ENCODE peak calls at places on chromosomes 16 and 17, in seven cellular contexts. Q, J, Y, W, B, I and O are unnamed samples.

GRCh38 chr16:80594756-80595155 is 54.0 kb downstream of the DYNLRB2 start:
- DNase-seq in Y (no peak), J (peak), B (no peak), W (no peak), Q (no peak), I (no peak), O (no peak)

GRCh38 chr16:69171325-69172095 is 15.5 kb upstream of the SNTB2 start:
- DNase-seq in Q (peak), Y (no peak), W (no peak), J (no peak), I (no peak), B (no peak), O (no peak)

GRCh38 chr17:58487589-58488427 is at the start of gene HSF5:
- DNase-seq in J (no peak), B (peak), Q (no peak), Y (peak), W (no peak), I (peak), O (peak)

GRCh38 chr17:57985675-57985974 is 2.4 kb downstream of the VEZF1 start:
- DNase-seq in B (no peak), Y (no peak), W (no peak), J (peak), I (no peak), Q (no peak), O (no peak)

GRCh38 chr17:823501-823902 is 41.3 kb downstream of the MRM3 start:
- DNase-seq in J (no peak), Y (no peak), Q (no peak), I (no peak), B (no peak), W (no peak), O (peak)

GRCh38 chr17:82887255-82888164 is 47.7 kb upstream of the ZNF750 start:
- DNase-seq in J (no peak), Y (no peak), W (no peak), I (no peak), B (no peak), Q (no peak), O (no peak)

GRCh38 chr17:79214940-79215604 is 140.4 kb downstream of the ENGASE start:
- DNase-seq in W (no peak), Y (no peak), B (no peak), Q (no peak), J (no peak), I (no peak), O (no peak)

GRCh38 chr17:79478051-79478461 is 132.8 kb downstream of the RBFOX3 start:
- DNase-seq in W (peak), I (no peak), Q (no peak), B (no peak), J (no peak), Y (no peak), O (no peak)

GRCh38 chr17:61399131-61400057 is at the start of gene TBX2:
- DNase-seq in I (peak), Q (peak), J (no peak), Y (peak), W (peak), B (no peak), O (no peak)

GRCh38 chr17:11035681-11036080 is 197.8 kb upstream of the PIRT start:
- DNase-seq in Y (no peak), J (no peak), B (no peak), W (no peak), I (no peak), Q (no peak), O (no peak)

GRCh38 chr17:42273474-42274272 is 2.5 kb downstream of the STAT5B start:
- DNase-seq in I (no peak), J (no peak), Q (no peak), B (no peak), W (no peak), Y (no peak), O (no peak)

GRCh38 chr17:37570527-37571093 is 38.6 kb downstream of the SYNRG start:
- DNase-seq in Q (peak), W (no peak), Y (peak), I (peak), J (peak), B (no peak), O (peak)

GRCh38 chr17:60630352-60630751 is 30.4 kb downstream of the PPM1D start:
- DNase-seq in J (no peak), W (peak), Y (no peak), B (no peak), Q (no peak), I (peak), O (no peak)

GRCh38 chr16:87721622-87722565 is 43.9 kb downstream of the KLHDC4 start:
- DNase-seq in B (no peak), I (no peak), Q (no peak), W (no peak), Y (no peak), J (no peak), O (no peak)

GRCh38 chr16:31022574-31023251 is 10.6 kb upstream of the STX4 start:
- DNase-seq in W (no peak), J (no peak), B (no peak), I (no peak), Y (no peak), Q (no peak), O (no peak)

GRCh38 chr17:76952402-76952801 is 84.2 kb downstream of the MGAT5B start:
- DNase-seq in W (no peak), I (no peak), Y (no peak), J (no peak), Q (no peak), B (no peak), O (no peak)

GRCh38 chr16:69520800-69521602 is 44.8 kb upstream of the NFAT5 start:
- DNase-seq in B (no peak), J (no peak), Y (no peak), W (no peak), Q (no peak), I (no peak), O (peak)

GRCh38 chr16:20704281-20704680 is 6.8 kb upstream of the ACSM1 start:
- DNase-seq in J (no peak), W (no peak), Y (no peak), B (no peak), I (no peak), Q (no peak), O (no peak)

GRCh38 chr16:5350118-5350517 is 252.5 kb upstream of the EEF2KMT start:
- DNase-seq in Q (no peak), I (no peak), B (no peak), W (no peak), J (no peak), Y (no peak), O (no peak)

GRCh38 chr16:66070140-66070887 is 296.2 kb upstream of the CDH5 start:
- DNase-seq in Y (peak), B (no peak), W (peak), Q (peak), I (peak), J (no peak), O (no peak)

GRCh38 chr17:42849451-42850157 is 1.4 kb upstream of the AOC3 start:
- DNase-seq in W (no peak), I (no peak), B (no peak), Q (no peak), J (no peak), Y (no peak), O (no peak)

GRCh38 chr17:6496116-6496481 is 51.8 kb downstream of the PIMREG start:
- DNase-seq in W (no peak), Q (no peak), J (no peak), B (no peak), Y (peak), I (no peak), O (peak)

GRCh38 chr16:21710938-21711337 is 47.2 kb downstream of the OTOA start:
- DNase-seq in W (no peak), J (no peak), I (no peak), B (no peak), Y (no peak), Q (no peak), O (no peak)

GRCh38 chr16:88534731-88535141 is 35.5 kb upstream of the ZC3H18 start:
- DNase-seq in Y (peak), J (peak), B (peak), I (peak), W (no peak), Q (no peak), O (peak)

GRCh38 chr16:3599121-3599520 is 12.3 kb downstream of the SLX4 start:
- DNase-seq in Y (no peak), Q (no peak), I (no peak), W (no peak), B (no peak), J (no peak), O (no peak)

GRCh38 chr17:69425978-69426377 is 11.5 kb downstream of the MAP2K6 start:
- DNase-seq in J (no peak), Q (no peak), B (no peak), Y (no peak), W (no peak), I (no peak), O (no peak)

GRCh38 chr17:30956764-30957374 is 14.0 kb upstream of the RNF135 start:
- DNase-seq in B (no peak), I (no peak), J (no peak), W (no peak), Q (no peak), Y (no peak), O (no peak)

GRCh38 chr16:53743149-53743566 is 39.2 kb downstream of the FTO start:
- DNase-seq in Q (no peak), Y (no peak), B (no peak), W (no peak), J (peak), I (no peak), O (no peak)

GRCh38 chr17:74512041-74512440 is 19.2 kb downstream of the CD300LB start:
- DNase-seq in B (no peak), W (no peak), I (peak), J (no peak), Q (no peak), Y (no peak), O (no peak)

GRCh38 chr16:23448392-23448791 is 4.6 kb downstream of the COG7 start:
- DNase-seq in I (no peak), W (no peak), B (no peak), Q (no peak), J (peak), Y (no peak), O (no peak)

GRCh38 chr17:43992641-43993040 is 11.8 kb upstream of the NAGS start:
- DNase-seq in Q (no peak), W (no peak), J (no peak), Y (peak), I (no peak), B (no peak), O (no peak)

GRCh38 chr17:74211929-74212261 is 1.5 kb upstream of the TTYH2 start:
- DNase-seq in J (no peak), Q (no peak), W (no peak), B (no peak), I (no peak), Y (no peak), O (no peak)

GRCh38 chr17:72590382-72590781 is 469.6 kb downstream of the SOX9 start:
- DNase-seq in J (peak), Q (no peak), I (no peak), W (no peak), Y (no peak), B (no peak), O (no peak)

GRCh38 chr17:72588961-72589360 is 468.1 kb downstream of the SOX9 start:
- DNase-seq in Q (no peak), W (no peak), J (peak), B (no peak), I (no peak), Y (peak), O (no peak)

GRCh38 chr17:72587156-72587555 is 466.3 kb downstream of the SOX9 start:
- DNase-seq in B (no peak), J (peak), W (no peak), Q (no peak), I (no peak), Y (no peak), O (no peak)

GRCh38 chr17:72588561-72588960 is 467.7 kb downstream of the SOX9 start:
- DNase-seq in B (no peak), Y (no peak), I (no peak), W (no peak), Q (no peak), J (no peak), O (no peak)

GRCh38 chr17:72587773-72588511 is 467.1 kb downstream of the SOX9 start:
- DNase-seq in W (no peak), I (no peak), Q (no peak), B (no peak), Y (no peak), J (peak), O (no peak)
- TF ChIP-seq CTCF in W (no peak), I (no peak), Q (peak), B (no peak), Y (no peak), J (no peak), O (no peak)

DNA sequence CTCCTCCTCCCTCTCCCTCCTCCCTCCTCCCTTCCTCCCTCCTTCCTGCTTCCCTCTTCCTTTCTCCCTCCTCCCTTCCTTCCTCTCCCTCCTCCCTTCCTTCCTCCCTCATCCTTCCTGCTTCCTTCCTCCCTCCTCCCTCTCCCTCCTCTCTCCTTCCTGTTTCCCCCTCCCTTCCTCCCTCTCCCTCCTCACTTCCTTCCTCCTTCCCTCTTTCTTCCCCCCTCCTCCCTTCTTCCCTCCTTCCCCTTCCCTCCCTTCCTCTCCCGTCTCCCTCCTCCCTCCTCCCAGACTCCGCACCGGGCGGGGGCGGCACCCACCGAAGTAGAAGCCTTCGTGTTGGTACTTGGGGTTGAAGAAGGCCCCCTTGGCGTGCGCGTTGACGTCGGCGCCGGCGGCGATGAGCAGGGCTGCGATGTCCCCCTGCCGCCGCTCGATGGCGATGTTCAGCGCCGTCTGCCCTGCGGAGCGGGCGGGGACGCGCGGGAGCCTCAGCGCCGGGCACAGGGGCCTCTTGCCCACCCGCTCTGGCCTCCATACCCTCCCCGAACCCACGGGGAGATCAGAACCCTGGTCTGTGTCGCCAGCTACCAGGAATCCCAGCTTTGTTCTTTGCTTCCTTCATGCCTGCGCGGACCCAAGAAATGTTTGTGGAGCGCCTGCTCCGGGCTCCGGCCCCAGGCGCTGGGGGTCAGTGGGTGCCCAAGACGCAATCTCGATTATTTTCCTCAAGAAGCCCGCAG is 22.2 kb downstream of the TRPV3 start:
- DNase-seq in W (no peak), I (peak), J (peak), Q (no peak), B (peak), Y (peak), O (peak)
- TF ChIP-seq CTCF in W (peak), I (peak), J (peak), Q (peak), B (peak), Y (peak), O (peak)

DNA sequence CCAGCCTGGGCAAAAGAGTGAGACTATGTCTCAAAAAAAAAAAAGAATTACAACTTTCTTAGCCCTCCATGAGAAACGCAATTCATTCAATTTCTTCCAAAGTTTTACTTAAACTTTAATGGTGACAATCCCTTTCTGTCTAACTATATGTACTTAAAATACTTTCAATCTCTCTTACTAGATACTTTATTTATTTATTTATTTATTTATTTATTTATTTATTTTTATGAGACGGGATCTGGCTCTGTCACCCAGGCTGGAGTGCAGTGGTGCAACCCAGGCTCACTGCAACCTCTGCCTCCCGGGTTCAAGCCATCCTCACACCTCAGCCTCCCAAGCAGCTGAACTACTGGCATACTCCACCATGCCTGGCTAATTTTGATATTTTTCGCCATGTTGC is 108.1 kb downstream of the SPAG9 start:
- DNase-seq in Q (no peak), J (no peak), B (no peak), I (no peak), W (no peak), Y (no peak), O (no peak)
- TF ChIP-seq CTCF in Q (no peak), J (no peak), B (no peak), I (no peak), W (no peak), Y (no peak), O (no peak)

DNA sequence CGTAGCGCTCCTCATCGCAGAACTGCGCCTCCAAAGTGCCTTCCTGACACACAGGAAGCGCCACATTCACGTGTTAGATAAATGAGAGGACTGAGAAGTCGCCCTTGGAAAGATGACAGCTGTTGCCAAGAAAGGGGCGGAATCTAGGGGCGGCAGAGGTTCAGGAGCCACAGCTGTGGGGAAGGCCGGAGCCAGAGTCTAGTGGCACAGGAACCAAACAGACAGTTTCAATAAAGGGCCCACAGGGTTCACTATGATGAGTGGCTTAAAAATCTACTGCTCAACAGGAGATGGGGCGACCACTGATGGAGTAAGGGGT is 4.7 kb downstream of the FLCN start:
- DNase-seq in J (no peak), I (no peak), Q (no peak), W (no peak), Y (no peak), B (no peak), O (no peak)
- TF ChIP-seq CTCF in J (no peak), I (no peak), Q (no peak), W (no peak), Y (no peak), B (no peak), O (no peak)

DNA sequence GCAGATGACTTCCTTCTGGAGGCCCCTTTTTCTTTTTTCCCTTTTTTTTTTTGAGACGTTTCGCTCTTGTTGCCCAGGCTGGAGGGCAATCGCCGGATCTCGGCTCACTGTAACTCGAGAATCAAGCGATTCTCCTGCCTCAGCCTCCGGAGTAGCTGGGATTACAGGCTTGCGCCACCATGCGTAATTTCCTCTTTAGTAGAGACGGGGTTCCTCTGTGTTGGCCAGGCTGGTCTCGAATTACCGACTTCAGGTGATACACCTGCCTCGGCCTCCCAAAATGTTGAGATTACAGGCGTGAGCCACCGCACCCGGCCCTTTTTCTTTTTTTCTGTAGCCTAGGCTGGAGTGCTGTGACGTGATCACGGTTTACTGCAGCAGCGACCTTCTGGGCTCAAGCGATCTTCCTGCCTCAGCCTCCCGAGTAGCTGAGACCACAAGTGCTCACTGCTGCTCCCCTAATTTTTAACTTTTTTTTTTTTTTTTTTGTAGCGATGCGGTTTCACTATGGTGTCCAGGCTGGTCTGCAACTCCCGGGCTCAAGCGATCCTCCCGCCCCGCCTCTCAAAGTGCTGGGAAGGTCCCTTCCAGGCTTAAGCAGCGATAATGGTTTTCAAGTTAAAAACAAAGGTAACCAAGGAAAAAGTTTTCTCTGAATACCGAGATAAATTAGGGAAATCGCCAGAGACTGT is 956 bp upstream of the IST1 start:
- DNase-seq in I (peak), Q (no peak), J (peak), Y (peak), B (peak), W (peak), O (no peak)
- TF ChIP-seq CTCF in I (no peak), Q (peak), J (peak), Y (no peak), B (no peak), W (no peak), O (peak)